ENCODE peak calls at places on chromosomes 11 and 22, in four cellular contexts. V, P, I and U are unnamed samples.
A peak's percentile ranks its signal among the peaks of the same experiment; 100 is the strongest.

GRCh38 chr22:45996241-45997076 is 19.5 kb upstream of the WNT7B start:
- DNase-seq in V (no peak), P (no peak), I (no peak), U (no peak)

GRCh38 chr11:22430286-22430685 is 92.1 kb downstream of the SLC17A6 start:
- DNase-seq in V (no peak), P (no peak), I (no peak), U (no peak)

GRCh38 chr11:35976434-35976833 is 32.6 kb downstream of the LDLRAD3 start:
- DNase-seq in V (no peak), P (no peak), I (no peak), U (no peak)

GRCh38 chr11:105297463-105297862 is 157.9 kb upstream of the CARD18 start:
- DNase-seq in V (no peak), P (no peak), I (no peak), U (no peak)

GRCh38 chr11:131661137-131661536 is 290.7 kb downstream of the NTM start:
- DNase-seq in V (no peak), P (no peak), I (no peak), U (no peak)

GRCh38 chr11:67355023-67355793 is 1.9 kb upstream of the POLD4 start:
- DNase-seq in V (no peak), P (no peak), I (no peak), U (no peak)

GRCh38 chr11:126391970-126392637 is 36.6 kb downstream of the ST3GAL4 start:
- DNase-seq in V (no peak), P (no peak), I (peak; percentile 86), U (no peak)

GRCh38 chr11:18563090-18563730 is 25.3 kb downstream of the UEVLD start:
- DNase-seq in V (no peak), P (no peak), I (no peak), U (no peak)

GRCh38 chr22:36901411-36902142 is 11.9 kb upstream of the CSF2RB start:
- DNase-seq in V (no peak), P (no peak), I (no peak), U (no peak)